ENCODE peak calls at places on chromosomes 7 and 10, in ten cellular contexts. C is spleen, K is uterus, O is NB4, Y is A549, S is bronchial epithelial cell, V is Peyer's patch, T is heart right ventricle, W is epithelial cell of esophagus, A is lower leg skin. P is an unnamed sample.

GRCh38 chr10:66747451-66747850 is 178.4 kb upstream of the LRRTM3 start:
- DNase-seq in K (no peak), V (no peak), O (no peak), A (no peak), S (peak), W (peak), T (no peak), C (no peak), Y (no peak), P (no peak)

GRCh38 chr7:142855756-142856564 is 1.1 kb downstream of the EPHB6 start:
- DNase-seq in T (no peak), S (peak), V (peak), C (peak), O (no peak), Y (no peak), K (peak), A (peak), W (peak), P (peak)

GRCh38 chr10:103492655-103493261 is 747 bp upstream of the NEURL1 start:
- DNase-seq in Y (no peak), C (no peak), T (no peak), S (no peak), O (no peak), W (no peak), K (no peak), V (no peak), A (no peak), P (no peak)

GRCh38 chr7:155357573-155358041 is 59.9 kb downstream of the INSIG1 start:
- DNase-seq in A (no peak), C (peak), S (peak), T (no peak), O (peak), K (no peak), Y (no peak), V (no peak), W (no peak), P (no peak)

GRCh38 chr10:132492323-132493035 is 45.1 kb upstream of the INPP5A start:
- DNase-seq in K (peak), Y (no peak), V (no peak), T (no peak), A (no peak), C (peak), S (no peak), W (no peak), O (no peak), P (no peak)

GRCh38 chr10:97542169-97543024 is 30.2 kb upstream of the ANKRD2 start:
- DNase-seq in C (peak), V (peak), O (peak), Y (peak), K (peak), W (peak), A (peak), S (peak), T (peak), P (peak)

GRCh38 chr7:143299346-143299745 is 11.2 kb downstream of the CASP2 start:
- DNase-seq in V (no peak), K (no peak), T (no peak), W (peak), C (no peak), Y (no peak), S (peak), O (no peak), A (no peak), P (no peak)

GRCh38 chr7:7351832-7352231 is 169.5 kb downstream of the C1GALT1 start:
- DNase-seq in K (no peak), Y (no peak), T (no peak), W (no peak), V (no peak), O (no peak), C (no peak), A (no peak), S (no peak), P (no peak)

GRCh38 chr10:121104476-121105111 is 253.4 kb downstream of the WDR11 start:
- DNase-seq in S (peak), C (no peak), A (no peak), Y (no peak), K (no peak), T (no peak), O (no peak), V (no peak), W (peak), P (no peak)

GRCh38 chr7:665251-665650 is 61.2 kb upstream of the DNAAF5 start:
- DNase-seq in A (no peak), W (no peak), Y (no peak), S (no peak), V (no peak), K (peak), O (no peak), T (no peak), C (no peak), P (peak)

GRCh38 chr7:112069879-112070321 is 136.3 kb downstream of the DOCK4 start:
- DNase-seq in Y (no peak), O (no peak), W (peak), S (peak), V (no peak), A (no peak), T (no peak), K (no peak), C (no peak), P (no peak)

GRCh38 chr7:155919400-155920067 is 107.3 kb upstream of the SHH start:
- DNase-seq in V (no peak), C (peak), S (no peak), T (no peak), W (no peak), A (no peak), K (no peak), Y (no peak), O (no peak), P (no peak)

GRCh38 chr10:77082601-77083252 is 554.9 kb downstream of the KCNMA1 start:
- DNase-seq in K (no peak), W (no peak), V (no peak), O (peak), A (no peak), T (no peak), S (peak), Y (no peak), C (no peak), P (no peak)

GRCh38 chr7:92460510-92460909 is 13.2 kb downstream of the GATAD1 start:
- DNase-seq in V (no peak), S (no peak), C (no peak), T (no peak), Y (no peak), A (no peak), O (no peak), K (no peak), W (no peak), P (no peak)

GRCh38 chr10:103427866-103428265 is 24.3 kb downstream of the CALHM2 start:
- DNase-seq in V (no peak), C (peak), T (no peak), Y (no peak), W (no peak), A (no peak), O (no peak), S (no peak), K (no peak), P (peak)

GRCh38 chr10:49076741-49077521 is 38.4 kb downstream of the VSTM4 start:
- DNase-seq in T (peak), W (no peak), C (peak), S (no peak), O (no peak), K (no peak), A (peak), Y (no peak), V (no peak), P (no peak)

GRCh38 chr7:129779602-129780256 is 168.2 kb downstream of the NRF1 start:
- DNase-seq in A (peak), V (peak), W (peak), S (peak), K (no peak), C (peak), Y (no peak), O (no peak), T (no peak), P (no peak)

GRCh38 chr7:16295558-16295957 is 125.8 kb downstream of the CRPPA start:
- DNase-seq in A (no peak), W (no peak), T (no peak), V (no peak), O (no peak), K (no peak), S (no peak), Y (no peak), C (no peak), P (no peak)

GRCh38 chr7:149126662-149127321 is 668 bp upstream of the ZNF425 start:
- DNase-seq in W (peak), A (peak), O (peak), S (no peak), K (no peak), V (peak), T (peak), Y (peak), C (peak), P (peak)

GRCh38 chr10:128643658-128644057 is 517.4 kb upstream of the MKI67 start:
- DNase-seq in O (no peak), S (peak), Y (no peak), C (no peak), W (peak), V (no peak), T (no peak), K (no peak), A (no peak), P (no peak)

GRCh38 chr10:19791032-19791431 is 25.2 kb upstream of the PLXDC2 start:
- DNase-seq in W (peak), V (no peak), A (no peak), K (no peak), T (no peak), Y (no peak), C (no peak), S (peak), O (no peak), P (no peak)

GRCh38 chr10:132899751-132900065 is 42.7 kb downstream of the CFAP46 start:
- DNase-seq in S (no peak), V (no peak), A (no peak), T (no peak), W (no peak), O (no peak), C (peak), K (no peak), Y (no peak), P (peak)

GRCh38 chr10:93206652-93207051 is 133.0 kb downstream of the CYP26A1 start:
- DNase-seq in O (no peak), S (no peak), Y (peak), A (peak), W (no peak), V (no peak), K (no peak), T (no peak), C (no peak), P (no peak)

GRCh38 chr7:20698469-20698868 is 83.0 kb downstream of the ABCB5 start:
- DNase-seq in C (no peak), W (no peak), K (no peak), V (no peak), A (no peak), S (no peak), O (no peak), T (no peak), Y (no peak), P (no peak)

GRCh38 chr7:67955061-67955460 is 958.4 kb downstream of the TYW1 start:
- DNase-seq in C (no peak), A (no peak), O (no peak), V (no peak), W (no peak), K (no peak), Y (no peak), S (no peak), T (no peak), P (no peak)

GRCh38 chr7:78081344-78081743 is 282.8 kb downstream of the PHTF2 start:
- DNase-seq in O (no peak), K (no peak), V (no peak), C (no peak), T (no peak), A (no peak), W (no peak), Y (no peak), S (no peak), P (no peak)

GRCh38 chr10:27741173-27742091 is 4.2 kb downstream of the MKX start:
- DNase-seq in T (no peak), Y (no peak), V (no peak), S (no peak), O (no peak), C (peak), K (peak), W (no peak), A (no peak), P (no peak)

GRCh38 chr7:158479021-158479679 is 108.5 kb downstream of the PTPRN2 start:
- DNase-seq in K (no peak), W (no peak), T (no peak), Y (no peak), O (no peak), V (no peak), S (no peak), A (no peak), C (no peak), P (no peak)

GRCh38 chr7:157490465-157490912 is 153.7 kb downstream of the DNAJB6 start:
- DNase-seq in Y (peak), S (peak), A (peak), K (no peak), T (no peak), V (peak), W (peak), O (peak), C (peak), P (no peak)

GRCh38 chr7:84479059-84479458 is 284.5 kb upstream of the SEMA3A start:
- DNase-seq in K (no peak), V (no peak), T (no peak), O (no peak), S (no peak), A (no peak), Y (no peak), C (no peak), W (no peak), P (no peak)

GRCh38 chr10:28250782-28251181 is 52.1 kb downstream of the MPP7 start:
- DNase-seq in O (peak), S (peak), Y (peak), C (no peak), T (no peak), K (no peak), A (no peak), W (peak), V (no peak), P (no peak)

GRCh38 chr7:123003539-123004126 is 8.1 kb upstream of the TAS2R16 start:
- DNase-seq in Y (no peak), C (no peak), O (peak), V (no peak), K (no peak), W (no peak), S (no peak), A (no peak), T (no peak), P (no peak)

GRCh38 chr10:110356628-110357245 is 52.0 kb upstream of the SMNDC1 start:
- DNase-seq in S (peak), W (peak), K (peak), V (peak), C (peak), Y (peak), O (no peak), A (no peak), T (peak), P (no peak)

GRCh38 chr7:136214356-136214755 is 237.2 kb upstream of the MTPN start:
- DNase-seq in C (no peak), A (no peak), T (no peak), V (no peak), K (no peak), S (no peak), O (no peak), Y (peak), W (no peak), P (no peak)

GRCh38 chr10:1612910-1613309 is 124.4 kb downstream of the ADARB2 start:
- DNase-seq in W (no peak), V (no peak), C (no peak), K (no peak), O (no peak), T (no peak), A (no peak), S (no peak), Y (no peak), P (no peak)

GRCh38 chr7:774161-775109 is 47.4 kb upstream of the PRKAR1B start:
- DNase-seq in K (peak), O (peak), C (peak), Y (peak), S (peak), A (no peak), T (no peak), W (peak), V (peak), P (no peak)

GRCh38 chr7:66657798-66658197 is 29.1 kb downstream of the KCTD7 start:
- DNase-seq in C (no peak), W (no peak), V (no peak), T (no peak), S (no peak), O (no peak), A (no peak), K (no peak), Y (no peak), P (no peak)
- TF ChIP-seq CTCF in C (no peak), W (no peak), V (no peak), T (no peak), S (no peak), O (no peak), A (no peak), K (no peak), Y (no peak), P (no peak)

GRCh38 chr7:44999245-45000095 is 531 bp upstream of the CCM2 start:
- DNase-seq in S (peak), Y (peak), V (peak), T (peak), K (peak), A (peak), W (peak), O (peak), C (peak), P (peak)

GRCh38 chr7:44994877-44995554 is 5.0 kb upstream of the CCM2 start:
- DNase-seq in C (no peak), A (no peak), V (no peak), S (no peak), W (no peak), K (no peak), T (no peak), O (peak), Y (no peak), P (no peak)

GRCh38 chr7:44998153-44998871 is 1.7 kb upstream of the CCM2 start:
- DNase-seq in K (no peak), C (no peak), A (no peak), Y (no peak), V (no peak), T (no peak), S (no peak), W (no peak), O (peak), P (no peak)

GRCh38 chr7:45000096-45001032 is at the start of gene CCM2:
- DNase-seq in T (peak), S (no peak), A (peak), O (peak), V (peak), C (peak), W (no peak), K (peak), Y (no peak), P (peak)

GRCh38 chr7:44995555-44996493 is 4.2 kb upstream of the CCM2 start:
- DNase-seq in K (no peak), Y (no peak), S (no peak), A (no peak), C (no peak), W (no peak), T (no peak), O (no peak), V (no peak), P (no peak)
- H3K4me3 ChIP-seq in K (no peak), Y (no peak), S (no peak), A (no peak), C (no peak), W (no peak), T (no peak), O (no peak), V (no peak), P (no peak)

GRCh38 chr10:71891437-71891836 is 40.4 kb upstream of the PSAP start:
- DNase-seq in C (peak), W (no peak), K (no peak), S (no peak), T (no peak), Y (no peak), A (no peak), V (no peak), O (no peak), P (no peak)

GRCh38 chr10:71888623-71889387 is 37.8 kb upstream of the PSAP start:
- DNase-seq in O (peak), T (peak), C (peak), S (peak), V (peak), Y (peak), K (peak), W (peak), A (peak), P (peak)

GRCh38 chr10:71887767-71888166 is 36.7 kb upstream of the PSAP start:
- DNase-seq in C (no peak), S (no peak), Y (no peak), O (peak), A (no peak), T (no peak), W (no peak), K (no peak), V (no peak), P (no peak)

GRCh38 chr10:71888248-71888622 is 37.2 kb upstream of the PSAP start:
- DNase-seq in W (no peak), Y (no peak), K (no peak), V (no peak), C (no peak), A (no peak), T (no peak), S (no peak), O (no peak), P (no peak)

GRCh38 chr10:71889388-71889987 is 38.4 kb upstream of the PSAP start:
- DNase-seq in V (no peak), C (no peak), S (no peak), K (no peak), O (no peak), Y (no peak), W (peak), T (no peak), A (no peak), P (no peak)
- TF ChIP-seq CTCF in V (no peak), C (no peak), S (no peak), K (no peak), O (no peak), Y (no peak), W (no peak), T (no peak), A (no peak), P (no peak)

GRCh38 chr10:99888623-99889022 is 106.2 kb downstream of the ABCC2 start:
- DNase-seq in C (no peak), W (no peak), Y (no peak), S (no peak), K (no peak), V (no peak), O (no peak), T (no peak), A (peak), P (no peak)
- H3K4me3 ChIP-seq in C (no peak), W (no peak), Y (no peak), S (no peak), K (no peak), V (no peak), O (no peak), T (no peak), A (no peak), P (no peak)

DNA sequence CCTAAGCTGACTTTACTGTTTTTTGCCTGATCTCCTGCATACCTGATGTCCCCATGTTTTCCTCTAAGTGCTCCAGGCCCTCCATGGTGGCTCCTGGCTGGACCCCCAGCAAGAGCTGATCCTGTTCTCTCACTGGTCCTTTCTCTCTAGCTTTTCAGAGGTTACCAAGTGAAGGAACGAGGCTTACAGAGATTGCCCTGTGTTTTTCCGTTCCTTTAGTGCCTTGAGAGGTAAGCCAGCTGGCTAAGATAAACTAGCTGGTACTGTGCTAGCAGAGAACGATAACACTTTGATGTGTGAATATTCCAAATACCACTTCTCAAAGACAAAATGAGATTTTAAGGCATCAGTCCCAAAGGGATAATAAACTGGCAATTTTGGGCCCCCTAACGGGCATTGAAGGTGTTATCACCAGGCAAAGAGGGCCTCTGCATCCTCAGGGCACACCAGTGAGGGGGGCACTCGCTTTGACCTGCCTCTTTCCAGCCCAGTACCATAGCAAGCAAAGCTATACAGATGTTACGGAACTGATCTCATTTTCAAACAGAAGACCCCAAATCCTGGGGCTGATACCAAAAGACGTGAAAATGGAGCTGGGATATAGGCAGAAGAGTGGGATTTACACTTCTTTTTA is 8.4 kb upstream of the CCNY start:
- DNase-seq in A (no peak), S (no peak), K (no peak), C (no peak), T (no peak), Y (no peak), O (no peak), V (no peak), W (no peak), P (no peak)
- TF ChIP-seq CTCF in A (no peak), S (no peak), K (no peak), C (no peak), T (no peak), Y (no peak), O (no peak), V (no peak), W (no peak), P (no peak)

GRCh38 chr10:45418417-45418858 is 44.4 kb downstream of the ALOX5 start:
- DNase-seq in W (no peak), V (no peak), Y (no peak), K (no peak), A (no peak), S (no peak), T (no peak), O (no peak), C (no peak), P (no peak)
- H3K4me3 ChIP-seq in W (no peak), V (peak), Y (peak), K (peak), A (no peak), S (no peak), T (peak), O (peak), C (peak), P (peak)